ENCODE peak calls at places on chromosomes 16 and 17, in eight cellular contexts. H is naive thymus-derived CD4-positive, alpha-beta T cell; U is T-helper 2 cell; G is lower leg skin; R is esophagus muscularis mucosa; J is GM03348; Q is osteocyte; X is activated CD4-positive, alpha-beta T cell treated with anti-CD3 and anti-CD28 coated beads, Interleukin-2, amount 50 U/mL, for 48 hours. Y is an unnamed sample.
A peak's percentile ranks its signal among the peaks of the same experiment; 100 is the strongest.

GRCh38 chr16:67428146-67428731 is 2.7 kb upstream of the HSD11B2 start:
- DNase-seq in G (peak; percentile 91), Q (peak; percentile 89), R (no peak), X (peak; percentile 68), H (peak; percentile 31), U (peak; percentile 43), J (peak; percentile 82), Y (peak; percentile 44)

GRCh38 chr16:24322106-24322505 is 66.0 kb downstream of the CACNG3 start:
- DNase-seq in H (no peak), G (no peak), Q (no peak), R (no peak), J (no peak), X (no peak), U (no peak), Y (no peak)

GRCh38 chr16:49492090-49492801 is 118.6 kb downstream of the C16orf78 start:
- DNase-seq in R (no peak), G (peak; percentile 87), U (peak; percentile 10), X (peak; percentile 38), H (peak; percentile 34), Q (no peak), J (peak; percentile 82), Y (no peak)

GRCh38 chr16:70573451-70574121 is 50.0 kb downstream of the SF3B3 start:
- DNase-seq in Q (peak; percentile 87), U (no peak), R (no peak), H (no peak), G (peak; percentile 74), J (peak; percentile 74), X (no peak), Y (no peak)

GRCh38 chr17:40854175-40854814 is 12.7 kb downstream of the KRT12 start:
- DNase-seq in R (no peak), G (no peak), J (peak; percentile 75), H (no peak), X (no peak), U (peak; percentile 3), Q (no peak), Y (no peak)

GRCh38 chr16:22861585-22861984 is 47.6 kb downstream of the HS3ST2 start:
- DNase-seq in G (peak; percentile 53), H (no peak), X (no peak), R (no peak), U (no peak), J (no peak), Q (no peak), Y (no peak)

GRCh38 chr16:19960183-19960582 is 75.5 kb upstream of the GPRC5B start:
- DNase-seq in G (peak; percentile 7), U (no peak), X (no peak), Q (no peak), J (no peak), R (no peak), H (no peak), Y (no peak)

GRCh38 chr16:68499011-68499410 is 40.1 kb upstream of the ZFP90 start:
- DNase-seq in U (no peak), G (no peak), R (no peak), Q (no peak), X (no peak), H (no peak), J (no peak), Y (no peak)

GRCh38 chr16:68328151-68328859 is 17.5 kb downstream of the PRMT7 start:
- DNase-seq in J (peak; percentile 91), X (peak; percentile 76), R (peak; percentile 95), Q (peak; percentile 93), H (peak; percentile 52), G (peak; percentile 92), U (peak; percentile 85), Y (peak; percentile 70)

GRCh38 chr16:47774661-47775060 is 313.5 kb downstream of the PHKB start:
- DNase-seq in J (no peak), X (no peak), Q (no peak), G (no peak), H (no peak), U (no peak), R (no peak), Y (no peak)

GRCh38 chr16:86772671-86773338 is 194.5 kb downstream of the FOXL1 start:
- DNase-seq in H (no peak), R (no peak), Q (no peak), G (no peak), J (peak; percentile 85), U (no peak), X (no peak), Y (no peak)

GRCh38 chr17:35973333-35974260 is 7.7 kb downstream of the CCL16 start:
- DNase-seq in Q (no peak), J (no peak), H (no peak), R (peak; percentile 89), X (no peak), G (peak; percentile 81), U (no peak), Y (no peak)

GRCh38 chr17:79949646-79950292 is 85.9 kb downstream of the TBC1D16 start:
- DNase-seq in Q (no peak), R (no peak), X (no peak), H (peak; percentile 3), G (peak; percentile 42), U (no peak), J (no peak), Y (no peak)

Y was measured in naive B cell.